ENCODE peak calls at places on chromosomes 2 and 18, in four cellular contexts. One of them, this sample, is unnamed.

GRCh38 chr18:9876867-9877654 is 8.7 kb upstream of the TXNDC2 start:
- DNase-seq in PC-3: peak; percentile 13
- DNase-seq in GM23248: peak; percentile 89
- DNase-seq in OCI-LY7: no peak
- DNase-seq in this sample: peak; percentile 69

GRCh38 chr2:8337321-8337720 is 344.5 kb upstream of the ID2 start:
- DNase-seq in PC-3: no peak
- DNase-seq in GM23248: no peak
- DNase-seq in OCI-LY7: peak; percentile 13
- DNase-seq in this sample: no peak

GRCh38 chr2:69973335-69973735 is 11.9 kb upstream of the ASPRV1 start:
- DNase-seq in PC-3: no peak
- DNase-seq in GM23248: peak; percentile 68
- DNase-seq in OCI-LY7: no peak
- DNase-seq in this sample: no peak

GRCh38 chr2:237027712-237028029 is 58.0 kb upstream of the COPS8 start:
- DNase-seq in PC-3: no peak
- DNase-seq in GM23248: no peak
- DNase-seq in OCI-LY7: no peak
- DNase-seq in this sample: no peak

GRCh38 chr2:141021109-141021508 is 1109.7 kb downstream of the LRP1B start:
- DNase-seq in PC-3: peak; percentile 92
- DNase-seq in GM23248: peak; percentile 88
- DNase-seq in OCI-LY7: no peak
- DNase-seq in this sample: no peak

GRCh38 chr2:69789762-69790600 is 39.5 kb upstream of the GMCL1 start:
- DNase-seq in PC-3: no peak
- DNase-seq in GM23248: peak; percentile 59
- DNase-seq in OCI-LY7: peak; percentile 46
- DNase-seq in this sample: no peak

GRCh38 chr18:77207540-77207939 is 42.1 kb upstream of the GALR1 start:
- DNase-seq in PC-3: peak; percentile 47
- DNase-seq in GM23248: peak; percentile 89
- DNase-seq in OCI-LY7: peak; percentile 16
- DNase-seq in this sample: peak; percentile 65

GRCh38 chr2:25954199-25954752 is 28.0 kb downstream of the KIF3C start:
- DNase-seq in PC-3: no peak
- DNase-seq in GM23248: no peak
- DNase-seq in OCI-LY7: no peak
- DNase-seq in this sample: no peak

GRCh38 chr2:39356922-39357639 is 80.0 kb downstream of the MAP4K3 start:
- DNase-seq in PC-3: no peak
- DNase-seq in GM23248: no peak
- DNase-seq in OCI-LY7: no peak
- DNase-seq in this sample: no peak

GRCh38 chr2:225468131-225468530 is 68.6 kb downstream of the NYAP2 start:
- DNase-seq in PC-3: no peak
- DNase-seq in GM23248: no peak
- DNase-seq in OCI-LY7: no peak
- DNase-seq in this sample: no peak

GRCh38 chr2:8146329-8147048 is 535.4 kb upstream of the ID2 start:
- DNase-seq in PC-3: no peak
- DNase-seq in GM23248: no peak
- DNase-seq in OCI-LY7: no peak
- DNase-seq in this sample: no peak

GRCh38 chr2:109410021-109410815 is 203.5 kb downstream of the SEPTIN10 start:
- DNase-seq in PC-3: no peak
- DNase-seq in GM23248: peak; percentile 32
- DNase-seq in OCI-LY7: no peak
- DNase-seq in this sample: no peak

GRCh38 chr2:230640540-230641011 is 72.1 kb upstream of the CAB39 start:
- DNase-seq in PC-3: peak; percentile 86
- DNase-seq in GM23248: peak; percentile 16
- DNase-seq in OCI-LY7: no peak
- DNase-seq in this sample: no peak

GRCh38 chr2:234158812-234159211 is 108.3 kb downstream of the SPP2 start:
- DNase-seq in PC-3: peak; percentile 73
- DNase-seq in GM23248: peak; percentile 10
- DNase-seq in OCI-LY7: no peak
- DNase-seq in this sample: no peak

GRCh38 chr2:10390369-10390801 is 57.7 kb downstream of the ODC1 start:
- DNase-seq in PC-3: peak; percentile 79
- DNase-seq in GM23248: peak; percentile 82
- DNase-seq in OCI-LY7: no peak
- DNase-seq in this sample: no peak

GRCh38 chr18:4510709-4511108 is 55.6 kb upstream of the DLGAP1 start:
- DNase-seq in PC-3: no peak
- DNase-seq in GM23248: no peak
- DNase-seq in OCI-LY7: peak; percentile 4
- DNase-seq in this sample: no peak

GRCh38 chr2:163198972-163199371 is 360.4 kb upstream of the KCNH7 start:
- DNase-seq in PC-3: peak; percentile 8
- DNase-seq in GM23248: no peak
- DNase-seq in OCI-LY7: no peak
- DNase-seq in this sample: no peak

GRCh38 chr2:21687589-21687988 is 563.8 kb downstream of the TDRD15 start:
- DNase-seq in PC-3: no peak
- DNase-seq in GM23248: no peak
- DNase-seq in OCI-LY7: no peak
- DNase-seq in this sample: peak; percentile 76

GRCh38 chr2:172248381-172249173 is 145.9 kb upstream of the DLX2 start:
- DNase-seq in PC-3: peak; percentile 96
- DNase-seq in GM23248: peak; percentile 80
- DNase-seq in OCI-LY7: no peak
- DNase-seq in this sample: no peak

GRCh38 chr18:49561377-49562193 is at the start of gene LIPG:
- DNase-seq in PC-3: peak; percentile 76
- DNase-seq in GM23248: peak; percentile 74
- DNase-seq in OCI-LY7: no peak
- DNase-seq in this sample: peak; percentile 69

GRCh38 chr2:82139979-82140611 is 1835.5 kb upstream of the LRRTM1 start:
- DNase-seq in PC-3: peak; percentile 93
- DNase-seq in GM23248: no peak
- DNase-seq in OCI-LY7: no peak
- DNase-seq in this sample: no peak

GRCh38 chr2:71832844-71833243 is 314.8 kb downstream of the CYP26B1 start:
- DNase-seq in PC-3: no peak
- DNase-seq in GM23248: no peak
- DNase-seq in OCI-LY7: no peak
- DNase-seq in this sample: no peak

GRCh38 chr2:233813236-233814062 is 35.3 kb downstream of the MROH2A start:
- DNase-seq in PC-3: no peak
- DNase-seq in GM23248: no peak
- DNase-seq in OCI-LY7: no peak
- DNase-seq in this sample: no peak

GRCh38 chr2:168118733-168119518 is 128.5 kb downstream of the STK39 start:
- DNase-seq in PC-3: peak; percentile 85
- DNase-seq in GM23248: peak; percentile 82
- DNase-seq in OCI-LY7: peak; percentile 77
- DNase-seq in this sample: peak; percentile 80

GRCh38 chr2:179107737-179108136 is 57.8 kb upstream of the CCDC141 start:
- DNase-seq in PC-3: peak; percentile 6
- DNase-seq in GM23248: peak; percentile 58
- DNase-seq in OCI-LY7: no peak
- DNase-seq in this sample: no peak

GRCh38 chr2:236568068-236568921 is 1.3 kb upstream of the ACKR3 start:
- DNase-seq in PC-3: no peak
- DNase-seq in GM23248: peak; percentile 63
- DNase-seq in OCI-LY7: no peak
- DNase-seq in this sample: peak; percentile 38

GRCh38 chr2:20633794-20634259 is 17.1 kb downstream of the HS1BP3 start:
- DNase-seq in PC-3: no peak
- DNase-seq in GM23248: no peak
- DNase-seq in OCI-LY7: no peak
- DNase-seq in this sample: peak; percentile 71

GRCh38 chr2:198639580-198639979 is 818.2 kb downstream of the SATB2 start:
- DNase-seq in PC-3: no peak
- DNase-seq in GM23248: peak; percentile 33
- DNase-seq in OCI-LY7: no peak
- DNase-seq in this sample: no peak

DNA sequence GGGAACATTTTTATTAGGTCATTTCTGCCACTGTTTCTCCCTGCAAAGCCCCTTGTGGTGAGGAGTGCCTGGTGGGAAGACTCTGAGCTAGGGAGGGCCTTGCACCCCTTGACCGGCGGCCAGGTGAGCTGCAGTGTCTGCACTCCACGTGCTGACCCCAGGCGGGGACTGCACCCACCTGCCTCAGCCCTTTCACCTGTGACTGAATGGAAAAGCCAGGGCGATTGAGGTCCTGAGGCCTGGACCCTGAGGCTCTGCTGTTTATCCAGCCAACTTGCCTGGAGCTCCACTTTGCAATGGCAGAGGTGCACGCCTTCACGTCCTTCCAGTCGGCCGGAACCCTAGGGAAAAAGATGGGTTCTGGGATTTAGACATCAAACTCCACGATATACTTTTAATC is 53.1 kb downstream of the TMEM18 start:
- DNase-seq in PC-3: no peak
- DNase-seq in GM23248: no peak
- DNase-seq in OCI-LY7: no peak
- DNase-seq in this sample: no peak
- H3K9me3 ChIP-seq in PC-3: no peaks in the 10 kb centered on the region
- H3K9me3 ChIP-seq in GM23248: no peaks in the 10 kb centered on the region
- H3K9me3 ChIP-seq in OCI-LY7: no peaks in the 10 kb centered on the region
- H3K9me3 ChIP-seq in this sample: no peaks in the 10 kb centered on the region

DNA sequence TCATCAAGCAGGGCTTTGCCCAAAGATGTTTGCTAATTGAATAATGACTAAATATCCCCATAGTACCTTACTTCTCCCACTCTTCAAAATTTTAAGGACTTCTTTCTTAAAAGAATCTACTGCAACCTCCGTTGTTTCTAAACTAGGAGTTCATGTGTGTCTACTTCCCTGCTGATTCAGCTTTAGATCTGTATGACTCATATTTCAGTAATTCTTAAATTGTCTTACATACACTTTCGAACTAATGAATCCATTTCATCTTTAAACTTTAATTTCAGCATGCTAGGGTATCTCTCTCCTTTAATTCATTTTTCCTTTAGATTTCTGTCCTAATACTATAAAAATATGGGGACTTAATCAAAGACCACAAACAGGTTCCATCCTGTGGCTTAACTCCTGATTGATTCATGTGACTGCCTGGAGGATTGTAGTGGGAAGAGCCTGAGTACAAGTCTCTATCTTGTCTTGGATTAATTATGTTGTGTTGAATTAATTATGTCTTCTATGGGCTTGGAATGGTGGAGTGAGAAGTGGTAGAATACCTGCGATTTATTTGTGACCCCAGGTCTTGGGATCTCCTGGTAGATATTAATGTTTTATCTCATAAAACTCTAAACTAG is 24.9 kb upstream of the COL5A2 start:
- DNase-seq in PC-3: peak; percentile 49
- DNase-seq in GM23248: peak; percentile 74
- DNase-seq in OCI-LY7: no peak
- DNase-seq in this sample: peak; percentile 9
- H3K4me3 ChIP-seq in PC-3: peak overlapping the region; percentile 18
- H3K4me3 ChIP-seq in GM23248: peak overlapping the region; percentile 60
- H3K4me3 ChIP-seq in OCI-LY7: no peak overlapping the region
- H3K4me3 ChIP-seq in this sample: no peak overlapping the region

GRCh38 chr2:1836321-1836860 is 92.1 kb upstream of the PXDN start:
- DNase-seq in PC-3: no peak
- DNase-seq in GM23248: no peak
- DNase-seq in OCI-LY7: no peak
- DNase-seq in this sample: no peak

GRCh38 chr2:1839066-1839756 is 94.9 kb upstream of the PXDN start:
- DNase-seq in PC-3: no peak
- DNase-seq in GM23248: no peak
- DNase-seq in OCI-LY7: no peak
- DNase-seq in this sample: no peak

GRCh38 chr2:1838426-1838825 is 94.1 kb upstream of the PXDN start:
- DNase-seq in PC-3: no peak
- DNase-seq in GM23248: no peak
- DNase-seq in OCI-LY7: no peak
- DNase-seq in this sample: no peak

GRCh38 chr2:1837022-1837421 is 92.7 kb upstream of the PXDN start:
- DNase-seq in PC-3: no peak
- DNase-seq in GM23248: peak; percentile 61
- DNase-seq in OCI-LY7: no peak
- DNase-seq in this sample: no peak

GRCh38 chr2:1837458-1837857 is 93.1 kb upstream of the PXDN start:
- DNase-seq in PC-3: no peak
- DNase-seq in GM23248: no peak
- DNase-seq in OCI-LY7: no peak
- DNase-seq in this sample: no peak
- TF ChIP-seq EZH2phosphoT487 in PC-3: no peak
- TF ChIP-seq EZH2phosphoT487 in GM23248: no peak
- TF ChIP-seq EZH2phosphoT487 in OCI-LY7: no peak
- TF ChIP-seq EZH2phosphoT487 in this sample: no peak

GRCh38 chr18:13427354-13427753 is 208.8 kb downstream of the LDLRAD4 start:
- DNase-seq in PC-3: no peak
- DNase-seq in GM23248: no peak
- DNase-seq in OCI-LY7: no peak
- DNase-seq in this sample: no peak
- H3K9me3 ChIP-seq in PC-3: no peaks in the 10 kb centered on the region
- H3K9me3 ChIP-seq in GM23248: no peaks in the 10 kb centered on the region
- H3K9me3 ChIP-seq in OCI-LY7: no peaks in the 10 kb centered on the region
- H3K9me3 ChIP-seq in this sample: no peaks in the 10 kb centered on the region

This sample was measured in MM.1S.